ENCODE peak calls at places on chromosomes 4 and X, in seven cellular contexts. Q is IMR-90, L is GM10248, Y is PC-9, C is ovary, H is psoas muscle, X is OCI-LY7. K is an unnamed sample.

GRCh38 chr4:89067407-89067806 is 10.4 kb upstream of the FAM13A start:
- DNase-seq in C (no peak), X (no peak), Q (no peak), L (no peak), Y (no peak), H (no peak), K (peak)

GRCh38 chr4:76779740-76780459 is 118.0 kb downstream of the SOWAHB start:
- DNase-seq in L (no peak), C (no peak), Y (no peak), X (no peak), H (no peak), Q (peak), K (no peak)

GRCh38 chr4:142549726-142550463 is 296.2 kb downstream of the INPP4B start:
- DNase-seq in Y (peak), C (no peak), H (no peak), X (no peak), Q (peak), L (no peak), K (no peak)

GRCh38 chr4:21744046-21744445 is 204.5 kb downstream of the KCNIP4 start:
- DNase-seq in C (no peak), H (no peak), Q (no peak), Y (no peak), X (no peak), L (no peak), K (no peak)

GRCh38 chr4:28278676-28279075 is 1418.0 kb downstream of the STIM2 start:
- DNase-seq in Q (no peak), X (no peak), C (no peak), L (no peak), H (no peak), Y (no peak), K (no peak)

GRCh38 chrX:11193035-11193469 is 81.9 kb downstream of the HCCS start:
- DNase-seq in L (no peak), H (no peak), X (no peak), Q (peak), C (no peak), Y (no peak), K (no peak)

GRCh38 chr4:78779280-78779679 is 3.1 kb downstream of the BMP2K start:
- DNase-seq in Y (no peak), C (no peak), L (no peak), H (no peak), X (no peak), Q (peak), K (no peak)

GRCh38 chr4:82394896-82395295 is 21.1 kb upstream of the HNRNPD start:
- DNase-seq in X (no peak), C (no peak), H (no peak), Y (peak), Q (no peak), L (no peak), K (no peak)

GRCh38 chrX:103446665-103447302 is 70.4 kb downstream of the BEX3 start:
- DNase-seq in X (no peak), L (no peak), Q (peak), H (no peak), C (no peak), Y (peak), K (no peak)

GRCh38 chr4:79662651-79663050 is 254.6 kb upstream of the GK2 start:
- DNase-seq in L (no peak), X (no peak), Q (no peak), H (no peak), Y (no peak), C (no peak), K (no peak)

GRCh38 chrX:2486476-2487133 is 14.2 kb downstream of the DHRSX start:
- DNase-seq in Q (no peak), X (no peak), Y (no peak), C (no peak), H (no peak), L (no peak), K (no peak)

GRCh38 chr4:114780205-114780604 is 181.6 kb downstream of the UGT8 start:
- DNase-seq in L (no peak), Y (peak), Q (peak), X (peak), C (no peak), H (no peak), K (no peak)

GRCh38 chrX:122579036-122579435 is 605.0 kb upstream of the GRIA3 start:
- DNase-seq in X (no peak), Q (no peak), L (no peak), Y (no peak), H (no peak), C (no peak), K (no peak)

GRCh38 chr4:7608043-7608442 is 173.3 kb upstream of the PSAPL1 start:
- DNase-seq in L (no peak), Y (no peak), C (no peak), Q (no peak), H (no peak), X (no peak), K (no peak)

GRCh38 chr4:6788123-6788522 is 5.6 kb downstream of the KIAA0232 start:
- DNase-seq in X (no peak), C (no peak), Q (no peak), Y (no peak), H (no peak), L (no peak), K (no peak)

GRCh38 chr4:37549003-37549402 is 137.2 kb downstream of the RELL1 start:
- DNase-seq in Q (peak), X (no peak), Y (peak), H (no peak), C (no peak), L (no peak), K (no peak)

DNA sequence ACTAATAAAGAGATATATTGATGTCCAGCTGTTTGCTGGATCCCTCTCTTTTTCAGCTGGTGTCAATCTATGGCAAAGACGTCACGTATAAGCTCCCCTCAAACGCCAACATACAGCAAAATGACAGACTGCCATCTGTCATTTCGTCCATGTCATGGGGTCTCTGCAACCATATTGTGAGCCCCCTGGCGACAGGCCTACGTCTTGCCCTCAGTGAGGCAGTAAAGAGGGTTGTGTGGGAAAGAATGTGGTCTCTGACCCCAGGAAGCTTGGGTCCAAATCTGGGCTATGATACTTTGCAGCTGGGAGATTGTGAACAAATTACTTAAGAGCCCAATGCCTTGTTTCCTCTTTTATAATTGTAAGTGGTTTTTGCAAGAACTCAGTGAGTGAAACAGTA is 7.4 kb downstream of the SUPT20HL2 start:
- DNase-seq in C (no peak), X (peak), H (no peak), Y (no peak), Q (no peak), L (no peak), K (no peak)
- TF ChIP-seq CTCF in C (no peak), X (peak), H (no peak), Y (no peak), Q (no peak), L (no peak), K (no peak)

GRCh38 chr4:42348692-42349091 is 48.6 kb upstream of the SHISA3 start:
- DNase-seq in C (no peak), L (no peak), Y (no peak), H (no peak), Q (no peak), X (no peak), K (no peak)
- TF ChIP-seq CTCF in C (no peak), L (no peak), Y (no peak), H (no peak), Q (no peak), X (no peak), K (no peak)

GRCh38 chr4:183397741-183398297 is 46.6 kb upstream of the CDKN2AIP start:
- DNase-seq in Y (no peak), H (no peak), X (no peak), C (no peak), Q (no peak), L (no peak), K (no peak)

GRCh38 chr4:183400035-183400434 is 44.4 kb upstream of the CDKN2AIP start:
- DNase-seq in X (no peak), Y (no peak), C (no peak), H (no peak), L (no peak), Q (no peak), K (no peak)

GRCh38 chr4:183399616-183400015 is 44.8 kb upstream of the CDKN2AIP start:
- DNase-seq in Q (no peak), Y (no peak), H (no peak), C (no peak), X (no peak), L (no peak), K (no peak)

GRCh38 chr4:183399166-183399565 is 45.3 kb upstream of the CDKN2AIP start:
- DNase-seq in L (no peak), C (no peak), X (no peak), Y (no peak), Q (no peak), H (no peak), K (no peak)

GRCh38 chr4:183398298-183399129 is 45.9 kb upstream of the CDKN2AIP start:
- DNase-seq in Q (peak), C (peak), L (peak), H (peak), Y (peak), X (peak), K (peak)
- TF ChIP-seq CTCF in Q (peak), C (no peak), L (peak), H (peak), Y (peak), X (peak), K (peak)

DNA sequence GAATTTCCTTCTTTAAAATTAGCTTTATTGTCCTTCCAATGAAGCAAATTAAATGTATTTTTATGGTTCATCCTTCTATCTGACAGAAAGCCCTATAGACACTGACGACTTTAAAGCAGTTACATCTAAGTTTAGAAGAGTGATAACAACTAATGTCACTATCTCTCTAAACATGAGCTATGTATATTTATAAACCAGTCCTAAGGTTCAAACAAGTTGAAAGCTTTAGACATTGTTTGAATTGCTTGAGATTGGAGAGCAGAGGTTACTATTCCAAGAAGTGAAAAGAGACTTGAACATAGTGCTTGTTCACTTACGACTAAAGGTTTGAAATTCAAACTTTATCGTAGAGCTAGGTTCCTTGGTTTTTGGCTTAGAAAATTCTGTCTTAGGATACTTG is 30.2 kb upstream of the EIF1AX start:
- DNase-seq in L (no peak), H (no peak), Y (no peak), Q (no peak), C (no peak), X (no peak), K (no peak)
- TF ChIP-seq CTCF in L (no peak), H (no peak), Y (no peak), Q (no peak), C (no peak), X (no peak), K (no peak)

GRCh38 chr4:103075894-103076776 is at the start of gene SLC9B2:
- DNase-seq in Y (peak), Q (peak), L (peak), C (peak), X (peak), H (peak), K (no peak)
- TF ChIP-seq CTCF in Y (no peak), Q (no peak), L (no peak), C (peak), X (peak), H (no peak), K (no peak)

GRCh38 chr4:122562436-122562835 is 58.4 kb downstream of the IL21 start:
- DNase-seq in C (no peak), Q (no peak), Y (no peak), L (no peak), H (no peak), X (no peak), K (no peak)
- TF ChIP-seq CTCF in C (no peak), Q (no peak), Y (no peak), L (no peak), H (no peak), X (no peak), K (no peak)

GRCh38 chr4:135718019-135718418 is 1516.4 kb upstream of the PABPC4L start:
- DNase-seq in Y (no peak), X (no peak), H (no peak), Q (peak), L (no peak), C (no peak), K (no peak)
- TF ChIP-seq CTCF in Y (peak), X (no peak), H (no peak), Q (no peak), L (no peak), C (no peak), K (no peak)

GRCh38 chrX:151510203-151510602 is 53.3 kb upstream of the PASD1 start:
- DNase-seq in H (no peak), Q (no peak), L (no peak), Y (no peak), X (no peak), C (no peak), K (no peak)

DNA sequence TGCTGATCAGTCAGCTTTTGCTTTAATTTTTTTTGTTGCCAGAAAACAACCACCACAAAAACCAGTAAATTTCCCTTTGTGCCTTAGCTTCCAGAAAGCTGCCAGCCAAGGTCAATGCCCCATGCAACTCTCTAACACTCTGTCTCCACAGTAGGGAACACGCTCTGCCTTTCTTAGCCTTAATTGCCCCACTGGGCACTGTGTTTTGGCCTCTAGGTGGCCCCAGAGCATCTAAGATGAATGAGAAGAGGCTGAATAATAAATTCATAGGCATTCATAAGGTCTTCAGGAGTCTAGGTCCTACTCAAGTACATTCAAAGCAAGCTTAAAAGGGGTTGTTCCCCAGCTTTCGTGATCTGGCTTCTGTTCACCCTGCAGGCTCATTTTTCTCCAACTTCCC is 57.7 kb upstream of the PASD1 start:
- DNase-seq in C (no peak), X (peak), Y (peak), Q (no peak), L (no peak), H (no peak), K (no peak)
- TF ChIP-seq CTCF in C (no peak), X (peak), Y (peak), Q (peak), L (peak), H (peak), K (peak)

GRCh38 chrX:79366888-79367749 is at the start of gene ITM2A:
- DNase-seq in Y (no peak), X (no peak), H (peak), Q (no peak), L (peak), C (peak), K (no peak)
- TF ChIP-seq CTCF in Y (no peak), X (no peak), H (no peak), Q (no peak), L (no peak), C (no peak), K (no peak)

K was measured in AG09319.